ENCODE peak calls at places on chromosome 14, in ten cellular contexts. One of them, this sample, is unnamed.

GRCh38 chr14:104599446-104599845 is 5.1 kb downstream of the TMEM179 start:
- DNase-seq in HFFc6: no peak
- DNase-seq in amniotic stem cell: no peak
- DNase-seq in lower leg skin: no peak
- DNase-seq in activated naive CD4-positive, alpha-beta T cell treated with anti-CD3 and anti-CD28 coated beads, Interleukin-2, amount 50 U/mL, for 72 hours: no peak
- DNase-seq in GM12865: no peak
- DNase-seq in WTC11: no peak
- DNase-seq in T-helper 22 cell: no peak
- DNase-seq in left kidney: no peak
- DNase-seq in GM10248: no peak
- DNase-seq in this sample: no peak

GRCh38 chr14:92122351-92122677 is 545 bp downstream of the CPSF2 start:
- DNase-seq in HFFc6: no peak
- DNase-seq in amniotic stem cell: no peak
- DNase-seq in lower leg skin: no peak
- DNase-seq in activated naive CD4-positive, alpha-beta T cell treated with anti-CD3 and anti-CD28 coated beads, Interleukin-2, amount 50 U/mL, for 72 hours: no peak
- DNase-seq in GM12865: peak
- DNase-seq in WTC11: no peak
- DNase-seq in T-helper 22 cell: no peak
- DNase-seq in left kidney: peak
- DNase-seq in GM10248: peak
- DNase-seq in this sample: no peak

GRCh38 chr14:102575479-102576428 is 16.7 kb upstream of the RCOR1 start:
- DNase-seq in HFFc6: no peak
- DNase-seq in amniotic stem cell: no peak
- DNase-seq in lower leg skin: no peak
- DNase-seq in activated naive CD4-positive, alpha-beta T cell treated with anti-CD3 and anti-CD28 coated beads, Interleukin-2, amount 50 U/mL, for 72 hours: no peak
- DNase-seq in GM12865: no peak
- DNase-seq in WTC11: no peak
- DNase-seq in T-helper 22 cell: no peak
- DNase-seq in left kidney: no peak
- DNase-seq in GM10248: no peak
- DNase-seq in this sample: no peak

GRCh38 chr14:69314327-69314726 is 54.4 kb downstream of the GALNT16 start:
- DNase-seq in HFFc6: no peak
- DNase-seq in amniotic stem cell: no peak
- DNase-seq in lower leg skin: peak
- DNase-seq in activated naive CD4-positive, alpha-beta T cell treated with anti-CD3 and anti-CD28 coated beads, Interleukin-2, amount 50 U/mL, for 72 hours: peak
- DNase-seq in GM12865: no peak
- DNase-seq in WTC11: peak
- DNase-seq in T-helper 22 cell: no peak
- DNase-seq in left kidney: no peak
- DNase-seq in GM10248: no peak
- DNase-seq in this sample: no peak

GRCh38 chr14:31051023-31051422 is 24.8 kb upstream of the STRN3 start:
- DNase-seq in HFFc6: no peak
- DNase-seq in amniotic stem cell: no peak
- DNase-seq in lower leg skin: no peak
- DNase-seq in activated naive CD4-positive, alpha-beta T cell treated with anti-CD3 and anti-CD28 coated beads, Interleukin-2, amount 50 U/mL, for 72 hours: no peak
- DNase-seq in GM12865: no peak
- DNase-seq in WTC11: no peak
- DNase-seq in T-helper 22 cell: no peak
- DNase-seq in left kidney: no peak
- DNase-seq in GM10248: no peak
- DNase-seq in this sample: no peak

GRCh38 chr14:20356422-20356821 is 13.0 kb downstream of the PARP2 start:
- DNase-seq in HFFc6: no peak
- DNase-seq in amniotic stem cell: no peak
- DNase-seq in lower leg skin: no peak
- DNase-seq in activated naive CD4-positive, alpha-beta T cell treated with anti-CD3 and anti-CD28 coated beads, Interleukin-2, amount 50 U/mL, for 72 hours: no peak
- DNase-seq in GM12865: no peak
- DNase-seq in WTC11: no peak
- DNase-seq in T-helper 22 cell: no peak
- DNase-seq in left kidney: no peak
- DNase-seq in GM10248: no peak
- DNase-seq in this sample: no peak

GRCh38 chr14:105173901-105174894 is 5.6 kb upstream of the JAG2 start:
- DNase-seq in HFFc6: no peak
- DNase-seq in amniotic stem cell: no peak
- DNase-seq in lower leg skin: no peak
- DNase-seq in activated naive CD4-positive, alpha-beta T cell treated with anti-CD3 and anti-CD28 coated beads, Interleukin-2, amount 50 U/mL, for 72 hours: no peak
- DNase-seq in GM12865: peak
- DNase-seq in WTC11: no peak
- DNase-seq in T-helper 22 cell: peak
- DNase-seq in left kidney: no peak
- DNase-seq in GM10248: no peak
- DNase-seq in this sample: no peak

GRCh38 chr14:98786456-98786855 is 485.5 kb downstream of the BCL11B start:
- DNase-seq in HFFc6: no peak
- DNase-seq in amniotic stem cell: no peak
- DNase-seq in lower leg skin: no peak
- DNase-seq in activated naive CD4-positive, alpha-beta T cell treated with anti-CD3 and anti-CD28 coated beads, Interleukin-2, amount 50 U/mL, for 72 hours: no peak
- DNase-seq in GM12865: no peak
- DNase-seq in WTC11: no peak
- DNase-seq in T-helper 22 cell: no peak
- DNase-seq in left kidney: no peak
- DNase-seq in GM10248: no peak
- DNase-seq in this sample: no peak

This sample was measured in GOT3.